ENCODE peak calls at places on chromosomes 6 and 20, in ten cellular contexts. V, Y, Q, B, G, O, R, I, D and S are unnamed samples.

GRCh38 chr6:53524455-53524815 is 20.5 kb downstream of the GCLC start:
- DNase-seq in R (no peak), V (peak; percentile 84), B (no peak), Y (no peak), I (no peak), Q (no peak), D (no peak), G (no peak), O (no peak), S (no peak)

GRCh38 chr6:137692806-137693205 is 174.3 kb upstream of the TNFAIP3 start:
- DNase-seq in Y (no peak), Q (no peak), G (no peak), O (no peak), V (peak; percentile 68), B (no peak), I (no peak), R (no peak), D (no peak), S (no peak)

GRCh38 chr6:127592964-127593363 is 16.0 kb downstream of the C6orf58 start:
- DNase-seq in V (no peak), B (no peak), Q (no peak), D (no peak), Y (no peak), O (no peak), G (no peak), R (no peak), I (no peak), S (no peak)

GRCh38 chr6:51464956-51465355 is 622.5 kb downstream of the PKHD1 start:
- DNase-seq in D (no peak), Q (no peak), Y (no peak), B (no peak), G (no peak), I (no peak), R (no peak), O (no peak), V (no peak), S (no peak)

GRCh38 chr6:130997061-130997753 is 65.8 kb downstream of the EPB41L2 start:
- DNase-seq in Y (no peak), I (no peak), B (no peak), V (peak; percentile 80), O (no peak), D (no peak), R (no peak), Q (no peak), G (no peak), S (no peak)

GRCh38 chr20:35773154-35773751 is 1.4 kb downstream of the PHF20 start:
- DNase-seq in V (peak; percentile 52), Y (peak; percentile 30), D (no peak), I (peak; percentile 29), B (peak; percentile 29), Q (no peak), G (no peak), R (no peak), O (no peak), S (no peak)

GRCh38 chr6:17923401-17923863 is 64.0 kb downstream of the KIF13A start:
- DNase-seq in O (no peak), Y (no peak), I (no peak), Q (no peak), B (no peak), V (peak; percentile 80), D (no peak), R (no peak), G (no peak), S (no peak)

GRCh38 chr6:144349690-144350132 is 64.6 kb downstream of the UTRN start:
- DNase-seq in B (no peak), O (no peak), V (peak; percentile 51), G (no peak), I (no peak), Y (no peak), Q (no peak), R (no peak), D (no peak), S (no peak)

GRCh38 chr6:31815025-31815838 is at the start of the genes HSPA1A and HSPA1L:
- DNase-seq in V (peak; percentile 98), Y (peak; percentile 98), Q (peak; percentile 95), D (peak; percentile 79), O (peak; percentile 97), B (peak; percentile 95), G (peak; percentile 91), R (peak; percentile 46), I (peak; percentile 51), S (no peak)

GRCh38 chr6:21596379-21597242 is 3.1 kb downstream of the SOX4 start:
- DNase-seq in R (no peak), D (peak; percentile 80), O (peak; percentile 59), Y (peak; percentile 69), Q (no peak), G (no peak), V (peak; percentile 64), B (peak; percentile 36), I (no peak), S (no peak)

GRCh38 chr20:58086763-58087566 is 141.5 kb downstream of the ANKRD60 start:
- DNase-seq in R (no peak), D (no peak), Y (no peak), V (peak; percentile 63), Q (peak; percentile 9), G (no peak), B (no peak), O (no peak), I (no peak), S (peak; percentile 1)

GRCh38 chr6:119347466-119348307 is 1.9 kb downstream of the MAN1A1 start:
- DNase-seq in G (no peak), V (no peak), I (no peak), R (peak; percentile 1), D (peak; percentile 31), Q (no peak), Y (peak; percentile 50), B (peak; percentile 54), O (peak; percentile 60), S (no peak)

GRCh38 chr6:113219783-113220182 is 637.4 kb upstream of the MARCKS start:
- DNase-seq in I (no peak), G (no peak), O (no peak), V (no peak), R (no peak), D (no peak), Q (no peak), B (no peak), Y (no peak), S (no peak)

GRCh38 chr20:53943522-53944291 is 126.7 kb downstream of the BCAS1 start:
- DNase-seq in O (no peak), Y (no peak), D (no peak), B (no peak), I (no peak), Q (no peak), R (no peak), V (peak; percentile 54), G (no peak), S (no peak)

GRCh38 chr6:18491303-18492090 is 104.3 kb downstream of the RNF144B start:
- DNase-seq in B (no peak), V (peak; percentile 42), I (no peak), R (no peak), G (no peak), O (no peak), Q (no peak), D (no peak), Y (no peak), S (no peak)

GRCh38 chr6:129359811-129360787 is 349.9 kb downstream of the ARHGAP18 start:
- DNase-seq in Y (no peak), R (no peak), V (peak; percentile 66), I (no peak), Q (no peak), G (no peak), B (no peak), D (no peak), O (no peak), S (no peak)

GRCh38 chr6:332671-333070 is 40.4 kb downstream of the DUSP22 start:
- DNase-seq in Y (no peak), O (no peak), B (no peak), V (peak; percentile 10), I (no peak), R (no peak), G (no peak), D (no peak), Q (no peak), S (no peak)

GRCh38 chr6:98054453-98054852 is 771.4 kb upstream of the MMS22L start:
- DNase-seq in R (no peak), Q (no peak), G (no peak), D (no peak), I (no peak), V (no peak), B (no peak), O (no peak), Y (no peak), S (no peak)

GRCh38 chr6:89992818-89993217 is 98.5 kb downstream of the GJA10 start:
- DNase-seq in R (no peak), G (no peak), O (no peak), D (no peak), I (no peak), B (no peak), Q (no peak), Y (no peak), V (no peak), S (no peak)

GRCh38 chr20:37986873-37987601 is 46.2 kb downstream of the TTI1 start:
- DNase-seq in O (peak; percentile 74), D (no peak), I (no peak), R (no peak), B (peak; percentile 47), Y (peak; percentile 89), V (peak; percentile 71), G (peak; percentile 25), Q (no peak), S (peak; percentile 43)

GRCh38 chr20:47724398-47724797 is 60.9 kb downstream of the SULF2 start:
- DNase-seq in Q (no peak), Y (no peak), B (no peak), V (peak; percentile 52), I (no peak), R (no peak), D (no peak), O (no peak), G (no peak), S (no peak)

GRCh38 chr6:70666726-70667125 is 957 bp upstream of the SMAP1 start:
- DNase-seq in G (no peak), I (no peak), V (no peak), Q (no peak), R (no peak), O (no peak), D (no peak), B (no peak), Y (no peak), S (no peak)

GRCh38 chr6:42963855-42964605 is 3.5 kb downstream of the GNMT start:
- DNase-seq in Y (no peak), B (no peak), O (peak; percentile 74), D (no peak), Q (no peak), I (no peak), V (peak; percentile 68), G (no peak), R (no peak), S (no peak)

GRCh38 chr6:135812085-135812526 is 39.4 kb upstream of the PDE7B start:
- DNase-seq in R (no peak), D (no peak), B (peak; percentile 29), Q (no peak), V (peak; percentile 98), I (no peak), Y (peak; percentile 41), G (no peak), O (no peak), S (no peak)

GRCh38 chr6:137028912-137029311 is 15.9 kb downstream of the IL20RA start:
- DNase-seq in B (no peak), Q (no peak), D (no peak), R (no peak), V (no peak), G (no peak), O (no peak), I (no peak), Y (no peak), S (no peak)

GRCh38 chr6:3849681-3850450 is 693 bp downstream of the FAM50B start:
- DNase-seq in O (peak; percentile 85), R (no peak), Y (peak; percentile 37), I (no peak), Q (no peak), G (no peak), D (no peak), V (no peak), B (no peak), S (no peak)

GRCh38 chr6:3258201-3258600 is 546 bp upstream of the PSMG4 start:
- DNase-seq in V (no peak), D (no peak), Q (no peak), Y (no peak), O (no peak), R (no peak), B (no peak), I (no peak), G (no peak), S (no peak)

GRCh38 chr6:170032706-170033309 is 258.1 kb downstream of the DLL1 start:
- DNase-seq in B (no peak), G (no peak), Y (no peak), V (no peak), O (no peak), D (no peak), Q (no peak), I (no peak), R (no peak), S (no peak)